ENCODE peak calls at places on chromosomes 1 and 21, in four cellular contexts. N, R, I and T are unnamed samples.

GRCh38 chr21:26169061-26169610 is 1.4 kb downstream of the APP start:
- DNase-seq in N (peak; percentile 73), R (no peak), I (no peak), T (peak; percentile 41)

GRCh38 chr1:117846674-117847425 is 82.6 kb downstream of the GDAP2 start:
- DNase-seq in N (no peak), R (no peak), I (no peak), T (peak; percentile 72)

GRCh38 chr1:214717323-214717722 is 114.3 kb downstream of the CENPF start:
- DNase-seq in N (no peak), R (no peak), I (no peak), T (no peak)

GRCh38 chr1:91176250-91176649 is 154.4 kb upstream of the ZNF644 start:
- DNase-seq in N (no peak), R (no peak), I (no peak), T (no peak)

GRCh38 chr1:15761729-15762128 is 3.1 kb downstream of the FBLIM1 start:
- DNase-seq in N (no peak), R (no peak), I (no peak), T (no peak)

GRCh38 chr1:73327998-73328397 is 870.0 kb downstream of the LRRIQ3 start:
- DNase-seq in N (no peak), R (no peak), I (no peak), T (no peak)

GRCh38 chr1:228393268-228393699 is 13.4 kb downstream of the TRIM11 start:
- DNase-seq in N (no peak), R (no peak), I (no peak), T (peak; percentile 16)

GRCh38 chr1:97726386-97726785 is 194.4 kb downstream of the DPYD start:
- DNase-seq in N (no peak), R (no peak), I (no peak), T (no peak)

GRCh38 chr1:28985427-28985826 is 71.1 kb downstream of the EPB41 start:
- DNase-seq in N (no peak), R (no peak), I (no peak), T (no peak)

GRCh38 chr1:7930547-7931445 is 9.8 kb downstream of the TNFRSF9 start:
- DNase-seq in N (no peak), R (no peak), I (no peak), T (no peak)

GRCh38 chr1:226706664-226707063 is 32.4 kb downstream of the ITPKB start:
- DNase-seq in N (no peak), R (no peak), I (no peak), T (no peak)

GRCh38 chr1:87702455-87702854 is 373.8 kb downstream of the LMO4 start:
- DNase-seq in N (no peak), R (no peak), I (no peak), T (no peak)

GRCh38 chr1:47986741-47987140 is 10.4 kb downstream of the TRABD2B start:
- DNase-seq in N (no peak), R (no peak), I (no peak), T (no peak)

GRCh38 chr21:16002872-16003466 is 273.2 kb downstream of the USP25 start:
- DNase-seq in N (no peak), R (no peak), I (no peak), T (no peak)

GRCh38 chr1:26221094-26221493 is 12.9 kb upstream of the CEP85 start:
- DNase-seq in N (no peak), R (no peak), I (no peak), T (no peak)

GRCh38 chr1:4655674-4656532 is 1.5 kb downstream of the AJAP1 start:
- DNase-seq in N (peak; percentile 64), R (peak; percentile 22), I (peak; percentile 39), T (no peak)

GRCh38 chr1:59635057-59635456 is 179.7 kb upstream of the HOOK1 start:
- DNase-seq in N (no peak), R (no peak), I (no peak), T (no peak)

GRCh38 chr21:35852820-35853219 is 207.5 kb downstream of the SETD4 start:
- DNase-seq in N (no peak), R (no peak), I (no peak), T (no peak)

GRCh38 chr21:35855463-35855862 is 204.9 kb downstream of the SETD4 start:
- DNase-seq in N (no peak), R (no peak), I (no peak), T (no peak)

GRCh38 chr21:35857082-35857481 is 203.2 kb downstream of the SETD4 start:
- DNase-seq in N (no peak), R (no peak), I (no peak), T (no peak)

GRCh38 chr21:35853321-35853922 is 206.9 kb downstream of the SETD4 start:
- DNase-seq in N (no peak), R (no peak), I (no peak), T (no peak)

DNA sequence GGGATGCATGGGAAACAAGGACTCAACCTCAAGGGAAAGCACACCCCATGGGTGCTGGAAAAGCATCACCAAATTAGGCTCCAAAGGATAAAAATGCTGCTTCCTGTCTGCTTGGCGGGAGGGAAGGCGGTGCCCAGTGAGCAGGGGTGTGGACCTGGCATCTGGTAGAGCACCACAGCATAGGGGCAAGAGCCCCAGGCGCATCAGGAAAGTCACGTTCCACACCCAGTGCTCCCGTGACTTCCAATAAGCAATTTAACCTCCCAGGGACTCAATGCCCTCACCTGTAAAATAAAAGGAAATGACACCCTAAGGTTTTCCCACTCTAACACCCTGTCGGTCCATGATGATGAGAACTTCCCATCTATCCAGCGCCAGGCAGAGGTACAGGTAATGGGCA is 206.0 kb downstream of the SETD4 start:
- DNase-seq in N (no peak), R (no peak), I (no peak), T (no peak)
- TF ChIP-seq ELF4 in N (no peak), R (no peak), I (no peak), T (no peak)

DNA sequence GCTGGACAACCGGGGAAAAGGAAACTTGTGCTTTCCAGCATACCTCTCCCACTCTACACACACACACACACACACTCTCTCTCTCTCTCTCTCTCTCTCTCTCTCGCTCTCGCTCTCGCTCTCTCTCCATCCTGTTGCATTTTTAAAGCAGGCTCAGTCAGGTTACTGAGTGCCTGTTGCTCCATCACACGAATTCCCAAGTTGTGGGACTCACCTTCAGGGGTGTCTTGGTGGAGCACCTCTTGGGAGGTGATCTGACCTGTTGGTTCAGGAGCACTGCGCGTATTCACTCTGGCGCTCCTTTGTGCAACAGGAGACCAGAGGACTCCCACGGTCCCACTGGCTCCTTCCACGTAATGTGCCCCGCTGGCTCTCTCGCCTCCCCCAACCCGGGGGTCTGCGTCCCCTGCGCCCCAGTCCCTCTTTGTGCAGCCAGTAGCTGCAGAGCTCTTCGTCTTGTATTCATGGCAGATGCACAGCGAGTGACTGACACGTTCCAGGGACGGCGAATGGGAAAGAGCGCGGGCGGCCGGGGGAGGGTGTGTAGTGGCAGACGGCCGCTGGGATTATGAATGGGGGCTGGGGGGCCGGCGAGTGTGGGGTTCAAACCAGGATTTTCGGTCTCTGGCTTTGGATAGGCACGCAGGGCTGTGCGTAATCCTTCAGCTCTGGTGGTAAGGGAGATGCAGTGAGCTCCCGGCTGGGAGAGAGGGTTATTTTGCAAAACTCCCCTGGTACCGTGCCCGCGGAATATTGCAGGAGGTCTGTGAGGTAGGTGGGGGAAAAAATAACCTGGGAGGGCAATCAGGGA is 630 bp upstream of the PDE4B start:
- DNase-seq in N (peak; percentile 46), R (no peak), I (peak; percentile 30), T (no peak)
- TF ChIP-seq ELF4 in N (no peak), R (no peak), I (no peak), T (no peak)

GRCh38 chr1:21659099-21659923 is 9.8 kb downstream of the RAP1GAP start:
- DNase-seq in N (peak; percentile 90), R (peak; percentile 99), I (peak; percentile 86), T (peak; percentile 58)
- TF ChIP-seq ELF4 in N (no peak), R (no peak), I (peak; percentile 88), T (no peak)

GRCh38 chr1:201298381-201299367 is 15.4 kb downstream of the PKP1 start:
- DNase-seq in N (no peak), R (no peak), I (no peak), T (no peak)
- TF ChIP-seq ELF4 in N (no peak), R (no peak), I (no peak), T (no peak)

GRCh38 chr1:235327559-235328270 is at the start of gene ARID4B:
- DNase-seq in N (peak; percentile 43), R (peak; percentile 94), I (peak; percentile 68), T (no peak)

GRCh38 chr1:235330918-235331285 is 2.5 kb downstream of the GGPS1 start:
- DNase-seq in N (no peak), R (no peak), I (no peak), T (no peak)

GRCh38 chr1:235331391-235331790 is 3.0 kb downstream of the GGPS1 start:
- DNase-seq in N (no peak), R (no peak), I (no peak), T (peak; percentile 25)

GRCh38 chr1:235328271-235329138 is at the start of gene GGPS1:
- DNase-seq in N (peak; percentile 97), R (peak; percentile 97), I (peak; percentile 96), T (peak; percentile 100)

DNA sequence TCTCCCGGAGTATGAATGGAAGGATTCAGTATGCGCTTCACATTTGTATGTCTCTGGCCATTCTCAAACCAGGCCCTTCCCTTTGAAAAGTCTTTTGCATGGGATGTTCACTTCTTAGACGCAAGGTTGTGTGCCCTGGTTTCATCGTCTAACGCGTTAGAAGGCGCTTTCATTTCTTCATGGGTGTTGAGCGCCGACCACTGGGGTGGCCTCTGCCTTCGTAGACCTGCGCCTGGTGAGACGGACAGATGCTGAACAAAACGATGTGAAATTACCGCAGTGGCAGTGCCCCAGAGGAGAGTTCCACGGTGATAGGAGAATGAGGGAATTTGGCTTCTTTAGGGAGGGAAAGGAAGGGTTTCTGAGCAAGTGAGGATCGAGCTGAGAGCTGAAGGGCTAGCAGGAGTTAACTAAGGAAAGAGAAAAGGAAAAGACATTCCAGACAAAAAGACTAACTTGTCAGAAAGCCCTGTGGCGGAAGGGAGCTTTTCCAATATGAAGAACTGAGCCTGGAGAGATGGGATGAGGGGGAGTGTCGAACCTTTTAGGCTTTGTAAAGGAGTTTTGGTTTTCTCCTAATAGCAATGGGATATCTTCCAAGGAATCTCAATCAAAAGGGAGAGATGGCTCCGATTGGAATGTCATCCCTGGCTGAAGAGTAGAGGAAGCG is 904 bp downstream of the GGPS1 start:
- DNase-seq in N (peak; percentile 23), R (no peak), I (peak; percentile 21), T (no peak)
- TF ChIP-seq ELF4 in N (no peak), R (peak; percentile 67), I (no peak), T (no peak)

GRCh38 chr21:39680216-39680615 is 64.8 kb upstream of the IGSF5 start:
- DNase-seq in N (no peak), R (no peak), I (no peak), T (no peak)

GRCh38 chr21:39685991-39686390 is 59.0 kb upstream of the IGSF5 start:
- DNase-seq in N (no peak), R (no peak), I (no peak), T (no peak)

GRCh38 chr21:39685236-39685635 is 59.7 kb upstream of the IGSF5 start:
- DNase-seq in N (no peak), R (no peak), I (no peak), T (no peak)

GRCh38 chr21:39681257-39681656 is 63.7 kb upstream of the IGSF5 start:
- DNase-seq in N (no peak), R (no peak), I (no peak), T (no peak)

GRCh38 chr21:39681845-39682244 is 63.1 kb upstream of the IGSF5 start:
- DNase-seq in N (no peak), R (no peak), I (no peak), T (no peak)
- TF ChIP-seq ELF4 in N (no peak), R (no peak), I (no peak), T (no peak)